ENCODE peak calls at places on chromosomes 13 and 19, in seven cellular contexts. One of them, this sample, is unnamed.

GRCh38 chr13:96020155-96020575 is 33.0 kb downstream of the UGGT2 start:
- DNase-seq in esophagus squamous epithelium: no peak
- DNase-seq in OCI-LY7: peak; percentile 14
- DNase-seq in heart left ventricle: peak; percentile 12
- DNase-seq in adipocyte: peak; percentile 81
- DNase-seq in A549: peak; percentile 31
- DNase-seq in HAP-1: peak; percentile 81
- DNase-seq in this sample: no peak

GRCh38 chr13:26658491-26658890 is 101.0 kb downstream of the WASF3 start:
- DNase-seq in esophagus squamous epithelium: no peak
- DNase-seq in OCI-LY7: no peak
- DNase-seq in heart left ventricle: no peak
- DNase-seq in adipocyte: no peak
- DNase-seq in A549: no peak
- DNase-seq in HAP-1: no peak
- DNase-seq in this sample: no peak

GRCh38 chr19:42295831-42296525 is 6.0 kb upstream of the PRR19 start:
- DNase-seq in esophagus squamous epithelium: no peak
- DNase-seq in OCI-LY7: peak; percentile 81
- DNase-seq in heart left ventricle: peak; percentile 76
- DNase-seq in adipocyte: peak; percentile 82
- DNase-seq in A549: peak; percentile 93
- DNase-seq in HAP-1: peak; percentile 61
- DNase-seq in this sample: no peak

GRCh38 chr13:87094646-87095045 is 576.5 kb upstream of the SLITRK5 start:
- DNase-seq in esophagus squamous epithelium: no peak
- DNase-seq in OCI-LY7: no peak
- DNase-seq in heart left ventricle: no peak
- DNase-seq in adipocyte: no peak
- DNase-seq in A549: no peak
- DNase-seq in HAP-1: no peak
- DNase-seq in this sample: no peak

GRCh38 chr19:10593820-10594637 is 6.9 kb upstream of the AP1M2 start:
- DNase-seq in esophagus squamous epithelium: no peak
- DNase-seq in OCI-LY7: peak; percentile 95
- DNase-seq in heart left ventricle: no peak
- DNase-seq in adipocyte: peak; percentile 83
- DNase-seq in A549: no peak
- DNase-seq in HAP-1: no peak
- DNase-seq in this sample: no peak

GRCh38 chr13:94239135-94239534 is 240.3 kb downstream of the DCT start:
- DNase-seq in esophagus squamous epithelium: no peak
- DNase-seq in OCI-LY7: no peak
- DNase-seq in heart left ventricle: no peak
- DNase-seq in adipocyte: peak; percentile 38
- DNase-seq in A549: no peak
- DNase-seq in HAP-1: no peak
- DNase-seq in this sample: no peak

GRCh38 chr13:50679321-50679720 is 164.2 kb downstream of the DLEU7 start:
- DNase-seq in esophagus squamous epithelium: no peak
- DNase-seq in OCI-LY7: no peak
- DNase-seq in heart left ventricle: no peak
- DNase-seq in adipocyte: peak; percentile 33
- DNase-seq in A549: no peak
- DNase-seq in HAP-1: no peak
- DNase-seq in this sample: no peak

GRCh38 chr19:7655581-7655980 is 13.3 kb upstream of the RETN start:
- DNase-seq in esophagus squamous epithelium: no peak
- DNase-seq in OCI-LY7: no peak
- DNase-seq in heart left ventricle: no peak
- DNase-seq in adipocyte: no peak
- DNase-seq in A549: no peak
- DNase-seq in HAP-1: no peak
- DNase-seq in this sample: no peak

GRCh38 chr13:21344662-21345176 is 114.4 kb downstream of the ZDHHC20 start:
- DNase-seq in esophagus squamous epithelium: no peak
- DNase-seq in OCI-LY7: peak; percentile 37
- DNase-seq in heart left ventricle: no peak
- DNase-seq in adipocyte: no peak
- DNase-seq in A549: no peak
- DNase-seq in HAP-1: no peak
- DNase-seq in this sample: no peak

GRCh38 chr19:35869327-35870123 is 1.2 kb downstream of the APLP1 start:
- DNase-seq in esophagus squamous epithelium: no peak
- DNase-seq in OCI-LY7: peak; percentile 87
- DNase-seq in heart left ventricle: peak; percentile 52
- DNase-seq in adipocyte: peak; percentile 78
- DNase-seq in A549: peak; percentile 94
- DNase-seq in HAP-1: peak; percentile 95
- DNase-seq in this sample: peak; percentile 79

GRCh38 chr19:49567722-49568454 is 12.5 kb downstream of the NOSIP start:
- DNase-seq in esophagus squamous epithelium: no peak
- DNase-seq in OCI-LY7: no peak
- DNase-seq in heart left ventricle: no peak
- DNase-seq in adipocyte: peak; percentile 67
- DNase-seq in A549: no peak
- DNase-seq in HAP-1: peak; percentile 52
- DNase-seq in this sample: no peak

GRCh38 chr13:45055902-45056648 is 64.2 kb upstream of the GTF2F2 start:
- DNase-seq in esophagus squamous epithelium: no peak
- DNase-seq in OCI-LY7: no peak
- DNase-seq in heart left ventricle: no peak
- DNase-seq in adipocyte: no peak
- DNase-seq in A549: no peak
- DNase-seq in HAP-1: peak; percentile 91
- DNase-seq in this sample: no peak

GRCh38 chr13:110583178-110583865 is 21.8 kb upstream of the RAB20 start:
- DNase-seq in esophagus squamous epithelium: no peak
- DNase-seq in OCI-LY7: no peak
- DNase-seq in heart left ventricle: no peak
- DNase-seq in adipocyte: no peak
- DNase-seq in A549: no peak
- DNase-seq in HAP-1: no peak
- DNase-seq in this sample: no peak

GRCh38 chr13:114268344-114269280 is 12.8 kb upstream of the UPF3A start:
- DNase-seq in esophagus squamous epithelium: no peak
- DNase-seq in OCI-LY7: no peak
- DNase-seq in heart left ventricle: no peak
- DNase-seq in adipocyte: no peak
- DNase-seq in A549: no peak
- DNase-seq in HAP-1: no peak
- DNase-seq in this sample: no peak

GRCh38 chr13:95441326-95441725 is 111.2 kb upstream of the CLDN10 start:
- DNase-seq in esophagus squamous epithelium: no peak
- DNase-seq in OCI-LY7: no peak
- DNase-seq in heart left ventricle: no peak
- DNase-seq in adipocyte: no peak
- DNase-seq in A549: no peak
- DNase-seq in HAP-1: no peak
- DNase-seq in this sample: no peak

DNA sequence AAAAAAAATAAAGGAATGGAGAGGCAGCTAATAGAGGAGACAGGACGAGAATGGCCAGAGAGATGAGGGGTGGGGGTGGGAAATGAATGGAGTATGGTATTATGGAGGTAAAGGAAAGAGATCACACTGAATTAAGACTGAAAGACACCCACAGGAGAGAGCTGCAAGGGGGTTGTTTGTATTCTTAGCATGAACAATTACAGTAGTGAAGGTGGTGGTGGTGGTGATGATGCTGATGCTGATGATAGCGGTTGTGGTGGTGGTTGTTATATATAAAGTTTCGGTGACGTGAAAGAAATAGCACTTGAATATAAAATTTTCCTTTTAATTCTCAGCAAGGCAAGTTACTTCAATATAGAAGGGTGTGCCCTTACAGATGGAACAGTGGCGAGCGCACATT is 2.8 kb upstream of the ADGRE3 start:
- DNase-seq in esophagus squamous epithelium: no peak
- DNase-seq in OCI-LY7: no peak
- DNase-seq in heart left ventricle: no peak
- DNase-seq in adipocyte: no peak
- DNase-seq in A549: no peak
- DNase-seq in HAP-1: no peak
- DNase-seq in this sample: no peak
- H3K9me3 ChIP-seq in esophagus squamous epithelium: no peaks in the 10 kb centered on the region
- H3K9me3 ChIP-seq in OCI-LY7: no peaks in the 10 kb centered on the region
- H3K9me3 ChIP-seq in heart left ventricle: no peaks in the 10 kb centered on the region
- H3K9me3 ChIP-seq in adipocyte: no peaks in the 10 kb centered on the region
- H3K9me3 ChIP-seq in A549: no peaks in the 10 kb centered on the region
- H3K9me3 ChIP-seq in HAP-1: no peaks in the 10 kb centered on the region
- H3K9me3 ChIP-seq in this sample: no peaks in the 10 kb centered on the region

GRCh38 chr19:37932985-37933953 is 26.3 kb downstream of the SIPA1L3 start:
- DNase-seq in esophagus squamous epithelium: no peak
- DNase-seq in OCI-LY7: no peak
- DNase-seq in heart left ventricle: no peak
- DNase-seq in adipocyte: peak; percentile 19
- DNase-seq in A549: peak; percentile 88
- DNase-seq in HAP-1: no peak
- DNase-seq in this sample: no peak

GRCh38 chr19:37929512-37929911 is 22.5 kb downstream of the SIPA1L3 start:
- DNase-seq in esophagus squamous epithelium: no peak
- DNase-seq in OCI-LY7: peak; percentile 47
- DNase-seq in heart left ventricle: no peak
- DNase-seq in adipocyte: no peak
- DNase-seq in A549: no peak
- DNase-seq in HAP-1: no peak
- DNase-seq in this sample: no peak

GRCh38 chr19:37933965-37934364 is 27.0 kb downstream of the SIPA1L3 start:
- DNase-seq in esophagus squamous epithelium: no peak
- DNase-seq in OCI-LY7: no peak
- DNase-seq in heart left ventricle: peak; percentile 44
- DNase-seq in adipocyte: no peak
- DNase-seq in A549: no peak
- DNase-seq in HAP-1: no peak
- DNase-seq in this sample: no peak

GRCh38 chr19:37930416-37930815 is 23.4 kb downstream of the SIPA1L3 start:
- DNase-seq in esophagus squamous epithelium: no peak
- DNase-seq in OCI-LY7: no peak
- DNase-seq in heart left ventricle: no peak
- DNase-seq in adipocyte: no peak
- DNase-seq in A549: no peak
- DNase-seq in HAP-1: no peak
- DNase-seq in this sample: no peak

GRCh38 chr19:37931941-37932655 is 25.1 kb downstream of the SIPA1L3 start:
- DNase-seq in esophagus squamous epithelium: no peak
- DNase-seq in OCI-LY7: peak; percentile 60
- DNase-seq in heart left ventricle: peak; percentile 15
- DNase-seq in adipocyte: peak; percentile 34
- DNase-seq in A549: peak; percentile 97
- DNase-seq in HAP-1: peak; percentile 71
- DNase-seq in this sample: peak; percentile 77
- H3K4me1 ChIP-seq in esophagus squamous epithelium: peaks cover 13% of the 10 kb centered on the region
- H3K4me1 ChIP-seq in OCI-LY7: peaks cover 68% of the 10 kb centered on the region
- H3K4me1 ChIP-seq in heart left ventricle: peaks cover 5% of the 10 kb centered on the region
- H3K4me1 ChIP-seq in adipocyte: peaks cover 9% of the 10 kb centered on the region
- H3K4me1 ChIP-seq in A549: peaks cover 61% of the 10 kb centered on the region
- H3K4me1 ChIP-seq in HAP-1: peaks cover 15% of the 10 kb centered on the region
- H3K4me1 ChIP-seq in this sample: peaks cover 9% of the 10 kb centered on the region

DNA sequence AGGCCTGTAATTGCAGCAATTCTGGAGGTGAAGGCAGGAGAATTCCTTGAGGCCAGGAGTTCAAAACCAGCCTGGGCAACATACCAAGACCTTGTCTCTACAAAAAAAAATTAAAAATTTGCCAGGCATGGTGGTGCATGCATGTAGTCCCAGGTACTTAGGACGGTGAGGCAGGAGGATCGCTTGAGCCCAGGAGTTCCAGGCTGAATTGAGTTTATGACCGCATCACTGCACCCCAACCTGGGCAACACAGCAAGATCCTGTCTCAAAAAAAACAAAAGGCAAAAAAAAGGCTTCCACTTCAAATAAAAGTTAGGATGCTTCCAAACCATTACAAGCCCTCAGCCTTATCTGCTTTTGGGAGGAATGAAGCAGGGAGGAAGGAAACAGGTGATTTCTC is 5.2 kb downstream of the ZNF577 start:
- DNase-seq in esophagus squamous epithelium: no peak
- DNase-seq in OCI-LY7: no peak
- DNase-seq in heart left ventricle: no peak
- DNase-seq in adipocyte: no peak
- DNase-seq in A549: no peak
- DNase-seq in HAP-1: no peak
- DNase-seq in this sample: no peak
- H3K9me3 ChIP-seq in esophagus squamous epithelium: peaks cover 23% of the 10 kb centered on the region
- H3K9me3 ChIP-seq in OCI-LY7: peaks cover 12% of the 10 kb centered on the region
- H3K9me3 ChIP-seq in heart left ventricle: no peaks in the 10 kb centered on the region
- H3K9me3 ChIP-seq in adipocyte: peaks cover 52% of the 10 kb centered on the region
- H3K9me3 ChIP-seq in A549: peaks cover 77% of the 10 kb centered on the region
- H3K9me3 ChIP-seq in HAP-1: peaks cover 10% of the 10 kb centered on the region
- H3K9me3 ChIP-seq in this sample: peaks cover 18% of the 10 kb centered on the region

GRCh38 chr13:48255090-48255489 is 22.1 kb downstream of the ITM2B start:
- DNase-seq in esophagus squamous epithelium: no peak
- DNase-seq in OCI-LY7: no peak
- DNase-seq in heart left ventricle: no peak
- DNase-seq in adipocyte: no peak
- DNase-seq in A549: no peak
- DNase-seq in HAP-1: no peak
- DNase-seq in this sample: no peak
- H3K4me1 ChIP-seq in esophagus squamous epithelium: peaks cover 20% of the 10 kb centered on the region
- H3K4me1 ChIP-seq in OCI-LY7: no peaks in the 10 kb centered on the region
- H3K4me1 ChIP-seq in heart left ventricle: peaks cover 33% of the 10 kb centered on the region
- H3K4me1 ChIP-seq in adipocyte: peaks cover 46% of the 10 kb centered on the region
- H3K4me1 ChIP-seq in A549: peaks cover 11% of the 10 kb centered on the region
- H3K4me1 ChIP-seq in HAP-1: no peaks in the 10 kb centered on the region
- H3K4me1 ChIP-seq in this sample: no peaks in the 10 kb centered on the region